ENCODE peak calls at places on chromosome 17, in five cellular contexts. S is frontal cortex; L is effector memory CD8-positive, alpha-beta T cell; T is CD4-positive, alpha-beta T cell; H is activated T-helper 2 cell treated with anti-CD3 and anti-CD28 coated beads, Interferon-gamma antibody, Interleukin-2, Interleukin-4, amounts not matched to agents 10 μg/mL and 5 μg/mL and 100 μg/mL, durations not matched to agents 14 hours and 24 hours and 36 hours. O is an unnamed sample.

GRCh38 chr17:47423406-47424295 is 99.9 kb downstream of the EFCAB13 start:
- DNase-seq in T (no peak), S (peak), L (no peak), H (no peak), O (no peak)

GRCh38 chr17:55286681-55287589 is 22.2 kb downstream of the HLF start:
- DNase-seq in H (no peak), L (no peak), S (no peak), T (no peak), O (no peak)

GRCh38 chr17:9386401-9386800 is 189.2 kb downstream of the STX8 start:
- DNase-seq in T (no peak), L (no peak), H (no peak), S (no peak), O (no peak)

GRCh38 chr17:10754109-10754508 is 24.3 kb upstream of the TMEM220 start:
- DNase-seq in T (no peak), S (no peak), H (no peak), L (no peak), O (no peak)

GRCh38 chr17:27635275-27635823 is 4.4 kb downstream of the LGALS9 start:
- DNase-seq in S (no peak), H (no peak), T (no peak), L (no peak), O (no peak)

GRCh38 chr17:65389956-65390355 is 171.5 kb downstream of the AXIN2 start:
- DNase-seq in H (no peak), L (no peak), T (no peak), S (no peak), O (no peak)

GRCh38 chr17:12318614-12319266 is 298.1 kb downstream of the MAP2K4 start:
- DNase-seq in S (no peak), L (no peak), H (no peak), T (no peak), O (no peak)

GRCh38 chr17:79628861-79629547 is 18.2 kb upstream of the RBFOX3 start:
- DNase-seq in S (no peak), T (peak), L (no peak), H (no peak), O (no peak)

GRCh38 chr17:30819941-30820705 is 4.4 kb downstream of the CRLF3 start:
- DNase-seq in H (no peak), T (no peak), S (no peak), L (no peak), O (no peak)

GRCh38 chr17:32878211-32878610 is 1.3 kb upstream of the MYO1D start:
- DNase-seq in T (no peak), S (no peak), H (no peak), L (no peak), O (no peak)

GRCh38 chr17:79655672-79656290 is 44.9 kb upstream of the RBFOX3 start:
- DNase-seq in T (no peak), H (peak), L (no peak), S (no peak), O (no peak)

GRCh38 chr17:17186051-17186450 is 20.1 kb downstream of the PLD6 start:
- DNase-seq in T (no peak), L (no peak), H (peak), S (no peak), O (no peak)

GRCh38 chr17:73901661-73902415 is 257.6 kb upstream of the SDK2 start:
- DNase-seq in S (no peak), L (no peak), H (no peak), T (no peak), O (no peak)

GRCh38 chr17:80214878-80215210 is 5.3 kb downstream of the SGSH start:
- DNase-seq in L (no peak), S (no peak), H (no peak), T (no peak), O (no peak)

GRCh38 chr17:28425206-28425605 is 19.2 kb upstream of the SLC46A1 start:
- DNase-seq in S (no peak), T (no peak), H (no peak), L (no peak), O (no peak)

GRCh38 chr17:63919311-63919723 is 678 bp upstream of the GH1 start:
- DNase-seq in H (peak), T (peak), S (no peak), L (peak), O (peak)

GRCh38 chr17:54992797-54993639 is 24.5 kb downstream of the STXBP4 start:
- DNase-seq in S (no peak), L (peak), H (no peak), T (no peak), O (no peak)

GRCh38 chr17:13600475-13601316 is 1.0 kb downstream of the HS3ST3A1 start:
- DNase-seq in S (no peak), L (no peak), H (no peak), T (no peak), O (no peak)

GRCh38 chr17:14792751-14793150 is 472.4 kb downstream of the PMP22 start:
- DNase-seq in T (no peak), S (no peak), H (no peak), L (no peak), O (no peak)

GRCh38 chr17:50903604-50904521 is 37.7 kb upstream of the TOB1 start:
- DNase-seq in S (no peak), L (peak), H (no peak), T (no peak), O (no peak)